ENCODE peak calls at places on chromosomes 13 and 19, in nine cellular contexts. C is AG08396; G is CD8-positive, alpha-beta memory T cell; D is progenitor cell of endocrine pancreas; F is posterior vena cava; P is GM04503; T is AG09319; E is HCT116; U is bronchial epithelial cell. Y is an unnamed sample.

GRCh38 chr13:80712026-80712425 is 371.1 kb upstream of the SPRY2 start:
- DNase-seq in C (no peak), G (no peak), D (no peak), F (no peak), P (no peak), T (no peak), E (no peak), U (peak), Y (no peak)

GRCh38 chr19:2010135-2010668 is 5.3 kb downstream of the BTBD2 start:
- DNase-seq in C (no peak), G (no peak), D (no peak), F (no peak), P (no peak), T (no peak), E (no peak), U (no peak), Y (no peak)

GRCh38 chr13:34364633-34365032 is 546.7 kb downstream of the RFC3 start:
- DNase-seq in C (no peak), G (no peak), D (no peak), F (no peak), P (no peak), T (no peak), E (no peak), U (peak), Y (no peak)

GRCh38 chr13:75359266-75359665 is 122.7 kb downstream of the TBC1D4 start:
- DNase-seq in C (peak), G (no peak), D (no peak), F (no peak), P (peak), T (peak), E (peak), U (peak), Y (no peak)

GRCh38 chr19:1066251-1066747 is 668 bp upstream of the ARHGAP45 start:
- DNase-seq in C (no peak), G (peak), D (no peak), F (no peak), P (no peak), T (no peak), E (no peak), U (no peak), Y (no peak)

GRCh38 chr13:75762066-75762937 is 126.2 kb downstream of the LMO7 start:
- DNase-seq in C (no peak), G (peak), D (no peak), F (no peak), P (no peak), T (no peak), E (no peak), U (peak), Y (no peak)

GRCh38 chr13:112904436-112904960 is 64.5 kb upstream of the MCF2L start:
- DNase-seq in C (no peak), G (no peak), D (no peak), F (peak), P (no peak), T (no peak), E (no peak), U (no peak), Y (no peak)

GRCh38 chr19:10566658-10567410 is 1.0 kb upstream of the KRI1 start:
- DNase-seq in C (no peak), G (peak), D (no peak), F (no peak), P (no peak), T (no peak), E (no peak), U (no peak), Y (no peak)

GRCh38 chr13:76991432-76991795 is 467 bp upstream of the CLN5 start:
- DNase-seq in C (no peak), G (peak), D (no peak), F (no peak), P (no peak), T (no peak), E (no peak), U (peak), Y (no peak)

GRCh38 chr13:50230365-50230978 is 215.2 kb downstream of the KCNRG start:
- DNase-seq in C (no peak), G (no peak), D (no peak), F (no peak), P (no peak), T (peak), E (no peak), U (peak), Y (no peak)

GRCh38 chr19:52410276-52410675 is 12.6 kb downstream of the ZNF528 start:
- DNase-seq in C (no peak), G (no peak), D (no peak), F (no peak), P (no peak), T (no peak), E (no peak), U (no peak), Y (no peak)

GRCh38 chr19:54574051-54574450 is 461 bp downstream of the LILRA2 start:
- DNase-seq in C (no peak), G (no peak), D (no peak), F (no peak), P (no peak), T (no peak), E (no peak), U (no peak), Y (no peak)

GRCh38 chr13:75329723-75330122 is 152.2 kb downstream of the TBC1D4 start:
- DNase-seq in C (no peak), G (no peak), D (no peak), F (no peak), P (no peak), T (no peak), E (no peak), U (peak), Y (no peak)

GRCh38 chr19:5361407-5361806 is 20.8 kb upstream of the PTPRS start:
- DNase-seq in C (no peak), G (no peak), D (no peak), F (no peak), P (no peak), T (no peak), E (no peak), U (no peak), Y (no peak)

GRCh38 chr13:80502359-80502758 is 161.4 kb upstream of the SPRY2 start:
- DNase-seq in C (no peak), G (no peak), D (no peak), F (no peak), P (no peak), T (no peak), E (no peak), U (no peak), Y (no peak)

GRCh38 chr19:13366529-13367143 is 139.6 kb downstream of the CACNA1A start:
- DNase-seq in C (peak), G (no peak), D (no peak), F (no peak), P (no peak), T (no peak), E (peak), U (peak), Y (peak)

GRCh38 chr19:38500450-38500849 is 67.0 kb downstream of the RYR1 start:
- DNase-seq in C (no peak), G (peak), D (no peak), F (no peak), P (no peak), T (no peak), E (no peak), U (no peak), Y (no peak)

GRCh38 chr19:47111081-47111589 is 2.4 kb downstream of the ZC3H4 start:
- DNase-seq in C (no peak), G (peak), D (no peak), F (no peak), P (no peak), T (no peak), E (no peak), U (no peak), Y (no peak)

GRCh38 chr13:97385854-97386253 is 48.1 kb upstream of the RAP2A start:
- DNase-seq in C (no peak), G (no peak), D (no peak), F (no peak), P (no peak), T (no peak), E (no peak), U (peak), Y (no peak)

Y was measured in neural crest cell.